ENCODE peak calls at places on chromosome 15, in eight cellular contexts. R is adipocyte; L is iPS DF 19.7; X is Calu3; V is SK-N-MC; H is activated CD4-positive, alpha-beta T cell treated with anti-CD3 and anti-CD28 coated beads, Interleukin-2, amount 50 U/mL, for 24 hours; N is RKO; F is neuronal stem cell. I is an unnamed sample.

GRCh38 chr15:74869726-74870407 is 3.3 kb downstream of the SCAMP2 start:
- DNase-seq in F (no peak), V (no peak), L (no peak), X (no peak), N (no peak), H (no peak), R (peak), I (no peak)

GRCh38 chr15:25799906-25800700 is 63.0 kb downstream of the ATP10A start:
- DNase-seq in L (no peak), X (no peak), V (no peak), N (no peak), F (no peak), R (no peak), H (no peak), I (no peak)

GRCh38 chr15:100261302-100262240 is 80.2 kb downstream of the ADAMTS17 start:
- DNase-seq in N (no peak), V (no peak), H (no peak), F (no peak), X (no peak), L (no peak), R (no peak), I (no peak)

GRCh38 chr15:78315686-78316085 is 16.3 kb upstream of the SKIC8 start:
- DNase-seq in V (no peak), H (no peak), X (peak), N (no peak), L (no peak), F (no peak), R (peak), I (no peak)

GRCh38 chr15:66588537-66588936 is 22.7 kb upstream of the LCTL start:
- DNase-seq in N (no peak), X (no peak), L (no peak), H (no peak), F (no peak), R (no peak), V (no peak), I (no peak)

GRCh38 chr15:90774731-90775521 is 57.8 kb downstream of the BLM start:
- DNase-seq in H (no peak), N (peak), L (no peak), R (peak), F (no peak), V (no peak), X (no peak), I (peak)

GRCh38 chr15:83848315-83849050 is 194.6 kb downstream of the ADAMTSL3 start:
- DNase-seq in X (no peak), H (no peak), F (no peak), N (peak), R (peak), V (no peak), L (no peak), I (peak)

GRCh38 chr15:87710406-87710805 is 546.1 kb downstream of the NTRK3 start:
- DNase-seq in R (no peak), N (no peak), V (no peak), L (no peak), X (no peak), F (no peak), H (no peak), I (no peak)

GRCh38 chr15:79522656-79523055 is 90.5 kb downstream of the MINAR1 start:
- DNase-seq in L (no peak), X (no peak), N (no peak), V (no peak), R (peak), H (no peak), F (no peak), I (no peak)

GRCh38 chr15:31585231-31585630 is 258.6 kb downstream of the KLF13 start:
- DNase-seq in X (no peak), V (no peak), H (no peak), R (no peak), L (no peak), F (no peak), N (no peak), I (no peak)

GRCh38 chr15:74964794-74965193 is 8.2 kb upstream of the RPP25 start:
- DNase-seq in R (peak), V (no peak), L (no peak), H (no peak), X (no peak), F (no peak), N (peak), I (peak)

I was measured in ACHN.